ENCODE peak calls at places on chromosomes 2 and 18, in ten cellular contexts. W is thoracic aorta; Y is astrocyte of the cerebellum; N is CD8-positive, alpha-beta T cell; C is endothelial cell of umbilical vein; B is H1; L is uterus; U is suprapubic skin; T is esophagus squamous epithelium; O is fibroblast of pulmonary artery. G is an unnamed sample.

GRCh38 chr2:33975498-33975897 is 376.4 kb upstream of the FAM98A start:
- DNase-seq in W (no peak), Y (no peak), N (no peak), C (no peak), B (no peak), L (no peak), U (no peak), T (no peak), O (no peak), G (no peak)

GRCh38 chr2:181957668-181958067 is 28.0 kb upstream of the PPP1R1C start:
- DNase-seq in W (no peak), Y (no peak), N (no peak), C (no peak), B (no peak), L (no peak), U (no peak), T (no peak), O (no peak), G (no peak)

GRCh38 chr2:85307527-85307897 is 20.3 kb downstream of the TGOLN2 start:
- DNase-seq in W (no peak), Y (no peak), N (no peak), C (no peak), B (no peak), L (no peak), U (no peak), T (no peak), O (no peak), G (no peak)

GRCh38 chr2:72893594-72894319 is 6.5 kb downstream of the SPR start:
- DNase-seq in W (no peak), Y (peak; percentile 48), N (no peak), C (peak; percentile 72), B (no peak), L (peak; percentile 28), U (no peak), T (no peak), O (peak; percentile 77), G (no peak)

GRCh38 chr18:43534511-43534910 is 257.2 kb upstream of the SYT4 start:
- DNase-seq in W (no peak), Y (no peak), N (no peak), C (no peak), B (no peak), L (no peak), U (no peak), T (no peak), O (no peak), G (no peak)

GRCh38 chr2:43269074-43269572 is 42.7 kb upstream of the ZFP36L2 start:
- DNase-seq in W (peak; percentile 78), Y (peak; percentile 62), N (no peak), C (peak; percentile 98), B (no peak), L (peak; percentile 78), U (peak; percentile 94), T (peak; percentile 23), O (peak; percentile 97), G (no peak)

GRCh38 chr2:130806370-130806769 is 30.3 kb upstream of the ARHGEF4 start:
- DNase-seq in W (no peak), Y (no peak), N (no peak), C (no peak), B (no peak), L (no peak), U (no peak), T (no peak), O (no peak), G (no peak)

GRCh38 chr2:98709530-98709929 is 21.4 kb downstream of the MGAT4A start:
- DNase-seq in W (no peak), Y (peak; percentile 1), N (no peak), C (peak; percentile 82), B (no peak), L (no peak), U (no peak), T (no peak), O (peak; percentile 20), G (no peak)

GRCh38 chr2:218991674-218992168 is 1.5 kb downstream of the CRYBA2 start:
- DNase-seq in W (no peak), Y (no peak), N (no peak), C (no peak), B (no peak), L (no peak), U (no peak), T (no peak), O (peak; percentile 43), G (no peak)

GRCh38 chr2:42142476-42143184 is 26.5 kb upstream of the EML4 start:
- DNase-seq in W (no peak), Y (no peak), N (no peak), C (no peak), B (no peak), L (no peak), U (no peak), T (no peak), O (peak; percentile 81), G (no peak)

DNA sequence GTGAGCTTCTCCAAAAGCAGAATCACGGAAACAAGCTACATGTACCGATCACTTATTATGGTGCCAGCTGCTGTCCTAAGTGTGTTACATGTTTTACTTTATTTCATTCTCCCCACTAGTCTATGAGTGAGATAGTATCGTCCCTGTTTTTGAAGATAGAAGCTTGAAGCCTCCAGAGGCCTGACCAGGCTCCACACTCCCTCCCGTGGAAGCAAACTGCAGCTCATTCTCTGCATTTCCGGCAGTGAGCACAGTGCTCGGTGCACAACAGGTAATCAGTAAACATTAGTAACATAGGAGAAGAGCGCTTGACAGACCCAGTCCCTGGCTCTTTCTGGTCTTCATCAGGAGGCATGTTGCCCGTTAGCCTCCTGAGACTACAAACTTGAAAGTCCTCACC is 72.9 kb downstream of the ZBTB7C start:
- DNase-seq in W (no peak), Y (no peak), N (no peak), C (no peak), B (no peak), L (no peak), U (no peak), T (no peak), O (peak; percentile 8), G (no peak)
- TF ChIP-seq CTCF in W (peak; percentile 18), Y (no peak), N (no peak), C (no peak), B (no peak), L (no peak), U (no peak), T (no peak), O (peak; percentile 19), G (no peak)

GRCh38 chr18:11160303-11160702 is 10.9 kb upstream of the PIEZO2 start:
- DNase-seq in W (no peak), Y (no peak), N (no peak), C (no peak), B (no peak), L (no peak), U (no peak), T (no peak), O (no peak), G (no peak)

GRCh38 chr18:11165138-11165537 is 15.8 kb upstream of the PIEZO2 start:
- DNase-seq in W (no peak), Y (no peak), N (no peak), C (no peak), B (no peak), L (no peak), U (no peak), T (no peak), O (no peak), G (no peak)

GRCh38 chr18:11165952-11166351 is 16.6 kb upstream of the PIEZO2 start:
- DNase-seq in W (no peak), Y (no peak), N (no peak), C (no peak), B (no peak), L (no peak), U (no peak), T (no peak), O (no peak), G (no peak)

GRCh38 chr18:11162889-11163288 is 13.5 kb upstream of the PIEZO2 start:
- DNase-seq in W (no peak), Y (no peak), N (no peak), C (no peak), B (no peak), L (no peak), U (no peak), T (no peak), O (no peak), G (no peak)

GRCh38 chr18:11163668-11164067 is 14.3 kb upstream of the PIEZO2 start:
- DNase-seq in W (no peak), Y (no peak), N (no peak), C (peak; percentile 36), B (no peak), L (no peak), U (no peak), T (no peak), O (peak; percentile 42), G (no peak)
- TF ChIP-seq CTCF in W (no peak), Y (peak; percentile 32), N (no peak), C (peak; percentile 74), B (peak; percentile 44), L (no peak), U (peak; percentile 48), T (no peak), O (peak; percentile 70), G (no peak)

GRCh38 chr2:9842487-9843228 is 616 bp upstream of the TAF1B start:
- DNase-seq in W (no peak), Y (no peak), N (no peak), C (no peak), B (no peak), L (no peak), U (no peak), T (no peak), O (no peak), G (no peak)

GRCh38 chr2:9844036-9844483 is 786 bp downstream of the TAF1B start:
- DNase-seq in W (no peak), Y (no peak), N (no peak), C (no peak), B (no peak), L (no peak), U (no peak), T (no peak), O (peak; percentile 40), G (no peak)

GRCh38 chr2:9844581-9844980 is 1.3 kb downstream of the TAF1B start:
- DNase-seq in W (no peak), Y (peak; percentile 35), N (no peak), C (no peak), B (no peak), L (no peak), U (no peak), T (no peak), O (peak; percentile 13), G (no peak)

GRCh38 chr2:9846554-9846953 is 3.3 kb downstream of the TAF1B start:
- DNase-seq in W (no peak), Y (no peak), N (no peak), C (peak; percentile 26), B (no peak), L (no peak), U (no peak), T (no peak), O (peak; percentile 27), G (no peak)

GRCh38 chr2:9843229-9844035 is at the start of gene TAF1B:
- DNase-seq in W (peak; percentile 55), Y (peak; percentile 80), N (peak; percentile 53), C (peak; percentile 96), B (peak; percentile 92), L (peak; percentile 88), U (peak; percentile 92), T (peak; percentile 21), O (peak; percentile 94), G (peak; percentile 77)
- TF ChIP-seq CTCF in W (no peak), Y (peak; percentile 13), N (no peak), C (no peak), B (peak; percentile 44), L (no peak), U (peak; percentile 10), T (no peak), O (peak; percentile 28), G (peak; percentile 19)

DNA sequence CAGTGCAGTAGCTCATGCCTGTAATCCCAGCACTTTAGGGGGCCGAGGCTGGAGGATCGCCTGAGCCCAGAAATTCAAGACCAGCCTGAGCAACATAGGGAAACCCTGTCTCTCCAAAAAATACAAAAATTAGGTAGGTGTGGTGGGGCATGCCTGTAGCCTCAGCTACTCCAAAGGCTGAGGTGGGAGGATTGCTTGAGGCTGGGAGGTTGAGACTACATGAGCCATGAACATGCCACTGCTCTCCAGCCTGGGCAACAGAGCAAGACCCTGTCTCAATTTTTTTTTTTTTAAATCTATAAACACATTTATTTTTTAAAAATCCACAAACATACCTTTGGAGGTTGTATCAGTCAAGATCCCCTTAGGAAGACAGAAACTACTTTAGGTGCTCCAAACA is 326.3 kb downstream of the EPHA4 start:
- DNase-seq in W (no peak), Y (no peak), N (no peak), C (no peak), B (no peak), L (no peak), U (no peak), T (no peak), O (no peak), G (no peak)
- TF ChIP-seq CTCF in W (no peak), Y (no peak), N (no peak), C (no peak), B (no peak), L (no peak), U (no peak), T (no peak), O (no peak), G (no peak)

G was measured in natural killer cell.